ENCODE peak calls at places on chromosome 10, in seven cellular contexts. J, Y, K, G, L, F and Q are unnamed samples.

GRCh38 chr10:63671317-63671937 is 150.2 kb downstream of the REEP3 start:
- DNase-seq in J (peak), Y (peak), K (no peak), G (no peak), L (no peak), F (no peak), Q (no peak)

GRCh38 chr10:130928306-130928705 is 383.2 kb downstream of the TCERG1L start:
- DNase-seq in J (no peak), Y (no peak), K (no peak), G (no peak), L (no peak), F (no peak), Q (no peak)

GRCh38 chr10:3146289-3146688 is 26.3 kb downstream of the PITRM1 start:
- DNase-seq in J (no peak), Y (no peak), K (no peak), G (no peak), L (no peak), F (no peak), Q (no peak)

GRCh38 chr10:34773617-34774261 is 41.4 kb downstream of the PARD3 start:
- DNase-seq in J (no peak), Y (no peak), K (no peak), G (no peak), L (no peak), F (no peak), Q (no peak)

GRCh38 chr10:99872367-99873162 is 90.1 kb downstream of the ABCC2 start:
- DNase-seq in J (peak), Y (no peak), K (no peak), G (no peak), L (no peak), F (no peak), Q (no peak)

GRCh38 chr10:122673731-122674130 is 25.9 kb downstream of the C10orf120 start:
- DNase-seq in J (no peak), Y (no peak), K (no peak), G (no peak), L (no peak), F (no peak), Q (no peak)

GRCh38 chr10:109114578-109114977 is 808.7 kb downstream of the XPNPEP1 start:
- DNase-seq in J (no peak), Y (no peak), K (no peak), G (no peak), L (no peak), F (no peak), Q (no peak)

GRCh38 chr10:102775973-102776669 is 32.4 kb downstream of the WBP1L start:
- DNase-seq in J (peak), Y (peak), K (no peak), G (no peak), L (no peak), F (peak), Q (peak)

GRCh38 chr10:5504146-5505072 is 5.0 kb upstream of the CALML5 start:
- DNase-seq in J (no peak), Y (no peak), K (no peak), G (no peak), L (no peak), F (no peak), Q (peak)

GRCh38 chr10:126599949-126600627 is 70.4 kb downstream of the C10orf90 start:
- DNase-seq in J (no peak), Y (peak), K (no peak), G (no peak), L (no peak), F (no peak), Q (no peak)